ENCODE peak calls at places on chromosomes 7 and 10, in eight cellular contexts. Q, G, P, Z, Y, R, I and A are unnamed samples.

GRCh38 chr10:5168897-5169296 is 16.1 kb downstream of the AKR1C8 start:
- DNase-seq in Q (no peak), G (no peak), P (no peak), Z (no peak), Y (no peak), R (no peak), I (no peak), A (no peak)

GRCh38 chr7:66946545-66946944 is 25.5 kb downstream of the TMEM248 start:
- DNase-seq in Q (no peak), G (no peak), P (no peak), Z (no peak), Y (no peak), R (no peak), I (no peak), A (no peak)

GRCh38 chr7:45582136-45582742 is 8.1 kb downstream of the ADCY1 start:
- DNase-seq in Q (no peak), G (no peak), P (no peak), Z (no peak), Y (no peak), R (no peak), I (no peak), A (no peak)

GRCh38 chr10:88477343-88478085 is 105.6 kb downstream of the RNLS start:
- DNase-seq in Q (no peak), G (no peak), P (no peak), Z (no peak), Y (peak), R (no peak), I (no peak), A (peak)

GRCh38 chr10:101011517-101012423 is 12.2 kb downstream of the LZTS2 start:
- DNase-seq in Q (no peak), G (peak), P (peak), Z (no peak), Y (no peak), R (no peak), I (peak), A (peak)

GRCh38 chr10:8520382-8520781 is 465.9 kb downstream of the GATA3 start:
- DNase-seq in Q (peak), G (no peak), P (no peak), Z (no peak), Y (no peak), R (no peak), I (no peak), A (no peak)

GRCh38 chr10:60662917-60663614 is 115.2 kb upstream of the CDK1 start:
- DNase-seq in Q (no peak), G (no peak), P (no peak), Z (no peak), Y (peak), R (no peak), I (peak), A (peak)

GRCh38 chr10:84302223-84302622 is 26.2 kb upstream of the CCSER2 start:
- DNase-seq in Q (no peak), G (no peak), P (no peak), Z (no peak), Y (no peak), R (no peak), I (no peak), A (no peak)

GRCh38 chr7:36048141-36048901 is 104.7 kb upstream of the EEPD1 start:
- DNase-seq in Q (peak), G (no peak), P (no peak), Z (no peak), Y (peak), R (no peak), I (no peak), A (peak)

GRCh38 chr10:47283101-47283630 is 16.8 kb upstream of the GDF10 start:
- DNase-seq in Q (no peak), G (no peak), P (no peak), Z (no peak), Y (no peak), R (no peak), I (no peak), A (no peak)

GRCh38 chr7:121366852-121367431 is 29.2 kb downstream of the FAM3C start:
- DNase-seq in Q (peak), G (peak), P (no peak), Z (no peak), Y (peak), R (no peak), I (peak), A (peak)

GRCh38 chr7:47227762-47228177 is 354.1 kb downstream of the TNS3 start:
- DNase-seq in Q (no peak), G (no peak), P (no peak), Z (no peak), Y (peak), R (no peak), I (peak), A (peak)

GRCh38 chr10:47165711-47166404 is 134.1 kb upstream of the GDF10 start:
- DNase-seq in Q (no peak), G (no peak), P (peak), Z (no peak), Y (peak), R (no peak), I (no peak), A (peak)

GRCh38 chr7:129664029-129665012 is 52.8 kb downstream of the NRF1 start:
- DNase-seq in Q (peak), G (peak), P (no peak), Z (no peak), Y (peak), R (peak), I (peak), A (peak)

GRCh38 chr10:43396928-43397624 is 11.9 kb downstream of the HNRNPF start:
- DNase-seq in Q (peak), G (peak), P (peak), Z (peak), Y (peak), R (peak), I (peak), A (peak)

GRCh38 chr7:140497241-140497769 is 18.0 kb upstream of the MKRN1 start:
- DNase-seq in Q (no peak), G (no peak), P (no peak), Z (no peak), Y (no peak), R (no peak), I (no peak), A (no peak)

GRCh38 chr10:96359616-96360015 is 814 bp upstream of the OPALIN start:
- DNase-seq in Q (no peak), G (no peak), P (no peak), Z (no peak), Y (no peak), R (no peak), I (no peak), A (no peak)

GRCh38 chr7:53119514-53119933 is 84.1 kb downstream of the POM121L12 start:
- DNase-seq in Q (no peak), G (peak), P (no peak), Z (no peak), Y (no peak), R (no peak), I (peak), A (no peak)

GRCh38 chr10:50561816-50562215 is 61.9 kb downstream of the SGMS1 start:
- DNase-seq in Q (peak), G (no peak), P (no peak), Z (no peak), Y (peak), R (peak), I (peak), A (no peak)